ENCODE peak calls at places on chromosomes 5 and 9, in five cellular contexts. One of them, this sample, is unnamed. For H3K27me3, the result is how much of the 10 kb centered on the place peaks cover.

GRCh38 chr5:55037046-55037771 is 13.2 kb downstream of the GZMK start:
- DNase-seq in lower lobe of right lung: no peak
- DNase-seq in endodermal cell: peak
- DNase-seq in pancreas: no peak
- DNase-seq in SK-N-SH: no peak
- DNase-seq in this sample: no peak

GRCh38 chr5:136679233-136679632 is 313.9 kb upstream of the TRPC7 start:
- DNase-seq in lower lobe of right lung: no peak
- DNase-seq in endodermal cell: no peak
- DNase-seq in pancreas: no peak
- DNase-seq in SK-N-SH: peak
- DNase-seq in this sample: no peak

GRCh38 chr9:88653926-88654325 is 118.9 kb downstream of the NXNL2 start:
- DNase-seq in lower lobe of right lung: no peak
- DNase-seq in endodermal cell: no peak
- DNase-seq in pancreas: no peak
- DNase-seq in SK-N-SH: no peak
- DNase-seq in this sample: peak

GRCh38 chr5:38022621-38023020 is 182.8 kb upstream of the GDNF start:
- DNase-seq in lower lobe of right lung: no peak
- DNase-seq in endodermal cell: no peak
- DNase-seq in pancreas: no peak
- DNase-seq in SK-N-SH: no peak
- DNase-seq in this sample: no peak

GRCh38 chr9:112750111-112750766 is at the start of gene SNX30:
- DNase-seq in lower lobe of right lung: peak
- DNase-seq in endodermal cell: peak
- DNase-seq in pancreas: peak
- DNase-seq in SK-N-SH: peak
- DNase-seq in this sample: peak

GRCh38 chr5:96331681-96332361 is 101.2 kb downstream of the PCSK1 start:
- DNase-seq in lower lobe of right lung: no peak
- DNase-seq in endodermal cell: no peak
- DNase-seq in pancreas: no peak
- DNase-seq in SK-N-SH: no peak
- DNase-seq in this sample: no peak

GRCh38 chr9:19162956-19163355 is 35.7 kb upstream of the PLIN2 start:
- DNase-seq in lower lobe of right lung: peak
- DNase-seq in endodermal cell: no peak
- DNase-seq in pancreas: no peak
- DNase-seq in SK-N-SH: no peak
- DNase-seq in this sample: peak

GRCh38 chr5:34562791-34563190 is 93.3 kb upstream of the RAI14 start:
- DNase-seq in lower lobe of right lung: no peak
- DNase-seq in endodermal cell: no peak
- DNase-seq in pancreas: no peak
- DNase-seq in SK-N-SH: no peak
- DNase-seq in this sample: no peak

GRCh38 chr5:125433457-125433856 is 687.0 kb upstream of the ZNF608 start:
- DNase-seq in lower lobe of right lung: no peak
- DNase-seq in endodermal cell: no peak
- DNase-seq in pancreas: no peak
- DNase-seq in SK-N-SH: no peak
- DNase-seq in this sample: no peak

GRCh38 chr9:120383611-120383998 is 196.4 kb downstream of the CDK5RAP2 start:
- DNase-seq in lower lobe of right lung: no peak
- DNase-seq in endodermal cell: no peak
- DNase-seq in pancreas: no peak
- DNase-seq in SK-N-SH: peak
- DNase-seq in this sample: no peak

GRCh38 chr5:32503261-32503660 is 58.7 kb upstream of the ZFR start:
- DNase-seq in lower lobe of right lung: no peak
- DNase-seq in endodermal cell: no peak
- DNase-seq in pancreas: no peak
- DNase-seq in SK-N-SH: no peak
- DNase-seq in this sample: no peak

GRCh38 chr5:171607863-171608262 is 177.8 kb upstream of the SMIM23 start:
- DNase-seq in lower lobe of right lung: no peak
- DNase-seq in endodermal cell: no peak
- DNase-seq in pancreas: no peak
- DNase-seq in SK-N-SH: no peak
- DNase-seq in this sample: no peak

GRCh38 chr9:26735160-26735559 is 157.4 kb downstream of the CAAP1 start:
- DNase-seq in lower lobe of right lung: no peak
- DNase-seq in endodermal cell: peak
- DNase-seq in pancreas: no peak
- DNase-seq in SK-N-SH: no peak
- DNase-seq in this sample: no peak

DNA sequence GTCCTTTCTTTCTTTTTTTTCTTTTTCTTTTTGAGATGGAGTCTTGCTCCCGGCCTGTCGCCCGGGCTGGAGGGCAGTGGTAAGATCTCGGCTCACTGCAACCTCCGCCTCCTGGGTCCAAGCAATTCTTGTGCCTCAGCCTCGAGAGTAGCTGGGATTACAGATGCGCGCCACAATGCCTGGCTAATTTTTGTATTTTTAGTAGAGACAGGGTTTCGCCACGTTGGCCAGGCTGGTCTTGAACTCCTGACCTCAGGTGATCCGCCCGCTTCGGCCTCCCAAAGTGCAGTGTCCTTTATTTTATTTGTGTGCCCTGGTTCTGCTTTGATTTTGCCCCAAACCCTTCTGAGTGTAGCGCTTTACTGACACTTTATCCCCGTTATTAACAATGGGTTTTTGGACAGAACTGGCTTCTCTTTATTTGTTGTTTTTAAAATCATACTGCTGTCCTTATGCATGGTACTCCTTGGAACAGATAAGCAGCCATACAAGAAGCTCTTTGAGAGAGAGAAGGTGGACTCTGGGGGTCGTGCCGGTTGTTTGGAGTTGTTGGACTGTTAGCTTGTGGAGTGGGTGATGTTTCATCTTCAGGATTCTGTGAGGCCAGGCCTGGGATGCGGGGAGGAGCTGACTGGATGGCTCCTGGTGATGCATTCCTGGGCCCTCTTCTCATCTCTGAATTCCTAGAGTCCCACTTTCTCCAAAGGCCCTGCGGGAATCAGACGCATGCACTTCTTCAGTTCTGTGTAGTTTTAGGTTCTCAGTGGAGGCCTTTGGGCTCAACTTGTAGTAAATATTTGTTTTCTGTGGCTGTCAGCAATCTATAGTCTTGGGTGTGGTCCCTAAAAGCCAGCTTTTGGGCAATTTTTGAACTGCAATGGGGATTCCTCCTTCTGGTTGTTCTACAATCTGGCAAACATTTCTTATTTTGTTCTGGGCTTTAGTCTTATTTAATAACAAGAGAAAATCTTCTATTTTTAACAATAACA is 47.8 kb downstream of the PTTG1 start:
- DNase-seq in lower lobe of right lung: no peak
- DNase-seq in endodermal cell: no peak
- DNase-seq in pancreas: no peak
- DNase-seq in SK-N-SH: no peak
- DNase-seq in this sample: no peak
- H3K27ac ChIP-seq in lower lobe of right lung: no peak
- H3K27ac ChIP-seq in endodermal cell: no peak
- H3K27ac ChIP-seq in pancreas: no peak
- H3K27ac ChIP-seq in SK-N-SH: no peak
- H3K27ac ChIP-seq in this sample: no peak

GRCh38 chr9:34562136-34562745 is 27.3 kb downstream of the CNTFR start:
- DNase-seq in lower lobe of right lung: no peak
- DNase-seq in endodermal cell: peak
- DNase-seq in pancreas: no peak
- DNase-seq in SK-N-SH: peak
- DNase-seq in this sample: no peak
- H3K27me3 ChIP-seq in lower lobe of right lung: half or more
- H3K27me3 ChIP-seq in endodermal cell: under half
- H3K27me3 ChIP-seq in pancreas: under half
- H3K27me3 ChIP-seq in SK-N-SH: under half
- H3K27me3 ChIP-seq in this sample: half or more

DNA sequence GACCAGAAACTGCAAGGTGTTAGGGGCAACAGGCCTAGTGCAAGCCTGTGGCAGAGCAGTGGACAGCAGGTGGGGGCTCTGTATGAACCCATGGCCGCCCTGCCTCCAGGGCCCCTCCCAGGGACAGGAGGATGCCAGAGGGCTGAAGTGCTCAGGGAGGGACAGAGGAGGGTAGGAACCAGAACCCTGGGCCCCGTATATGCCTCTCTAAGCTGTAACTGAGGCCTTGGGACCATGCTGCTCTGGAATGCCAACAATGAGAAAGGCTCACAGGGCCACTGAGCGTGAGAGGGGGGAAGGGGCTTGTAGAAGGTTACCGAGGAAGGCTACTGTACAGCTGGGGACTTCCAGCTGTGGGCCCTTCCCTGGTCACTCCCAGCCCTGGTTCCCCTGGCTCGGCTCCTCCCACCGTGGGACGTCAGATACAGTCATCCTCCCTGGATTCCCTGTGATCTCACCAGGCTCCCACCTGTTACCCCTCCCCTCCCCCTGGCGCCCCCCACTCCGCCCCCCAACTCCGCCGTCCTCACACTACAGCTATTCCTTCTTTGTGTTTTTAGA is 21.1 kb downstream of the AQP7 start:
- DNase-seq in lower lobe of right lung: no peak
- DNase-seq in endodermal cell: peak
- DNase-seq in pancreas: no peak
- DNase-seq in SK-N-SH: no peak
- DNase-seq in this sample: no peak
- H3K27ac ChIP-seq in lower lobe of right lung: no peak
- H3K27ac ChIP-seq in endodermal cell: peak
- H3K27ac ChIP-seq in pancreas: no peak
- H3K27ac ChIP-seq in SK-N-SH: no peak
- H3K27ac ChIP-seq in this sample: no peak

DNA sequence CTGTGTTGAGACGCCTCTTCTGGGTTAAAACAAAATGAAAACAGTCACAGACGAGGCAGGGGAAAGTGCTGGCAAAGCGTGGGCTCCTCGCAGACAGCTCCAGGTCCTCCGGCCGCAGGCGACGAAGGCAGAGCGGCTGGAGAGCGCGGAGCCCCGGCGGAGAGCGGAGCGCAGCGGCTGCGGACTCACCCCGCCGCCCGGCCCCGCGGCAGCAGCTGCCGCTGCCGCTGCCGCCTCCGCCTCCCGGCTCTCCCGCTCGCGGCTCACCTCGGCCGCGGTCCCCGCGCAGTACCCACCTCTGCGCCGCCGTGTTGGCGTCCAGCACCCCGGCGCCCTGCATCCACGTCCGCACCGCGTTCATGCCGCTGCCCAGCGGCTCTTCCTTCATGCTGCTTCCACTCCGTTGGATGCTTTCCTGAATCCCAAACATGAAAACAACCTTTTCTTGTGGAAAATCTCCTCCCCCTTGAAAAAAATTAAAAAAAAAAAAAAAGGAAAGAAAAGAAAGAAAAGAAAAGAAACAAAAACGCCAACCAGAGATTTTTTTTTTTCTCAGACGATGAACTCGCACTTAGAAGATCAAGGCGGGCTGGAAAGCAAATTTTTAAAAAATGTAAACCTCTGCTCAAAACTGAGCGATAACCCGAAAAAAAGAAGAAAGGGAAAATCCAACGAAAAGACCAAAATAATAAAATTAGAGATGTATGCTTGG is 511 bp downstream of the EBF1 start:
- DNase-seq in lower lobe of right lung: peak
- DNase-seq in endodermal cell: peak
- DNase-seq in pancreas: peak
- DNase-seq in SK-N-SH: peak
- DNase-seq in this sample: no peak
- H3K27me3 ChIP-seq in lower lobe of right lung: half or more
- H3K27me3 ChIP-seq in endodermal cell: half or more
- H3K27me3 ChIP-seq in pancreas: under half
- H3K27me3 ChIP-seq in SK-N-SH: under half
- H3K27me3 ChIP-seq in this sample: half or more

DNA sequence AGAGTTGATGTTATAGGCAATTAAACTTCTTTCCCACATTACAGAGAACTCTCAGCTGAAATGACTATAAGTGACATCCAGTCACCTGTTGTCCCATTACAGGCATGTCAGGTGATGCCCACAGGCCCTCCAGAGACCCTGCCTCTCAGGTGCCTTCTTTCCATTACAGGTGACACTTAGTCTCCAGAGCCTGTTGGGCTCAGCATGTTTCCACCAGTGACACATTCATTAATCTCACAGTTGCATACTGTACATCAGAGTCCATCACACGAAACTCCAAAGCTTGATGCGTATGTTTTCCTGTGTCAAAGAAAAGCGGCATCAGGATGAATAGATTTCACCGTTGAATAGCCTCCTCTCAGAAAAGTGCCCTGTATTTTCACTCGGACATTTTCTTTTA is 14.6 kb downstream of the PRUNE2 start:
- DNase-seq in lower lobe of right lung: no peak
- DNase-seq in endodermal cell: no peak
- DNase-seq in pancreas: no peak
- DNase-seq in SK-N-SH: no peak
- DNase-seq in this sample: no peak
- H3K27ac ChIP-seq in lower lobe of right lung: no peak
- H3K27ac ChIP-seq in endodermal cell: no peak
- H3K27ac ChIP-seq in pancreas: no peak
- H3K27ac ChIP-seq in SK-N-SH: no peak
- H3K27ac ChIP-seq in this sample: no peak